ENCODE peak calls at places on chromosomes 11 and 22, in four cellular contexts. U, S, J and B are unnamed samples.

GRCh38 chr22:44776535-44777363 is 24.4 kb downstream of the ARHGAP8 start:
- DNase-seq in U (no peak), S (no peak), J (no peak), B (no peak)

GRCh38 chr11:127627629-127628462 is 627.3 kb upstream of the KIRREL3 start:
- DNase-seq in J (peak), S (no peak), U (no peak), B (no peak)

GRCh38 chr22:38315801-38316339 is 1.4 kb downstream of the CSNK1E start:
- DNase-seq in S (no peak), J (no peak), U (no peak), B (peak)

GRCh38 chr22:50526849-50527801 is 1.7 kb upstream of the SCO2 start:
- DNase-seq in J (no peak), S (no peak), U (no peak), B (no peak)

GRCh38 chr22:28031383-28031922 is 112.4 kb upstream of the PITPNB start:
- DNase-seq in J (no peak), S (no peak), U (no peak), B (no peak)

GRCh38 chr11:120894207-120894989 is 129.5 kb upstream of the TBCEL start:
- DNase-seq in U (no peak), J (no peak), S (no peak), B (no peak)

GRCh38 chr11:117523680-117524079 is 196.0 kb downstream of the CEP164 start:
- DNase-seq in J (no peak), S (no peak), U (no peak), B (peak)

GRCh38 chr22:20203142-20204099 is 52.6 kb upstream of the CCDC188 start:
- DNase-seq in S (no peak), U (no peak), J (no peak), B (peak)

GRCh38 chr22:32112380-32112779 is 46.7 kb downstream of the C22orf42 start:
- DNase-seq in U (no peak), S (no peak), J (no peak), B (no peak)